ENCODE peak calls at places on chromosomes 2 and 18, in seven cellular contexts. A is astrocyte of the spinal cord, W is heart right ventricle, Z is epithelial cell of esophagus, G is hepatocyte, X is cardiac muscle cell, L is LNCaP clone FGC. V is an unnamed sample.

GRCh38 chr2:100180503-100180902 is 38.1 kb upstream of the AFF3 start:
- DNase-seq in A (no peak), W (no peak), Z (no peak), G (no peak), X (no peak), L (no peak), V (no peak)

GRCh38 chr2:126909366-126909765 is 10.7 kb downstream of the TEX51 start:
- DNase-seq in A (no peak), W (no peak), Z (no peak), G (no peak), X (no peak), L (no peak), V (no peak)

GRCh38 chr2:220219371-220219770 is 591.9 kb downstream of the SLC4A3 start:
- DNase-seq in A (no peak), W (no peak), Z (peak), G (no peak), X (no peak), L (no peak), V (no peak)

GRCh38 chr2:231570903-231571302 is 21.8 kb upstream of the TEX44 start:
- DNase-seq in A (no peak), W (no peak), Z (no peak), G (no peak), X (no peak), L (no peak), V (no peak)

GRCh38 chr2:130150181-130151144 is 5.6 kb upstream of the CCDC74B start:
- DNase-seq in A (no peak), W (no peak), Z (no peak), G (no peak), X (no peak), L (no peak), V (no peak)

GRCh38 chr2:118121101-118121500 is 32.8 kb downstream of the INSIG2 start:
- DNase-seq in A (no peak), W (no peak), Z (no peak), G (no peak), X (no peak), L (no peak), V (no peak)

GRCh38 chr2:143429932-143430331 is 300.7 kb downstream of the ARHGAP15 start:
- DNase-seq in A (peak), W (no peak), Z (peak), G (no peak), X (no peak), L (peak), V (no peak)

GRCh38 chr18:9643549-9643948 is 29.2 kb upstream of the PPP4R1 start:
- DNase-seq in A (peak), W (no peak), Z (peak), G (peak), X (peak), L (peak), V (peak)

GRCh38 chr2:154452906-154453493 is 245.5 kb upstream of the KCNJ3 start:
- DNase-seq in A (peak), W (no peak), Z (peak), G (peak), X (no peak), L (peak), V (no peak)

GRCh38 chr2:102589444-102589843 is 29.9 kb upstream of the SLC9A2 start:
- DNase-seq in A (no peak), W (no peak), Z (no peak), G (no peak), X (no peak), L (no peak), V (no peak)

GRCh38 chr2:102591646-102592045 is 27.7 kb upstream of the SLC9A2 start:
- DNase-seq in A (no peak), W (no peak), Z (no peak), G (peak), X (no peak), L (no peak), V (no peak)

GRCh38 chr2:102593516-102593915 is 25.8 kb upstream of the SLC9A2 start:
- DNase-seq in A (no peak), W (no peak), Z (no peak), G (no peak), X (no peak), L (no peak), V (no peak)

GRCh38 chr2:102588213-102588939 is 31.0 kb upstream of the SLC9A2 start:
- DNase-seq in A (no peak), W (no peak), Z (peak), G (no peak), X (no peak), L (no peak), V (no peak)

GRCh38 chr2:102592601-102593000 is 26.8 kb upstream of the SLC9A2 start:
- DNase-seq in A (no peak), W (no peak), Z (peak), G (peak), X (no peak), L (no peak), V (no peak)
- TF ChIP-seq CTCF in A (peak), W (peak), Z (peak), G (peak), X (peak), L (peak), V (peak)

GRCh38 chr18:22427797-22428549 is 10.3 kb upstream of the CTAGE1 start:
- DNase-seq in A (no peak), W (no peak), Z (no peak), G (no peak), X (no peak), L (no peak), V (no peak)
- H3K4me3 ChIP-seq in A (no peak), W (no peak), Z (no peak), G (no peak), X (no peak), L (no peak), V (no peak)

GRCh38 chr2:150125708-150126107 is 361.8 kb downstream of the RND3 start:
- DNase-seq in A (peak), W (no peak), Z (peak), G (peak), X (no peak), L (no peak), V (peak)
- TF ChIP-seq CTCF in A (peak), W (no peak), Z (no peak), G (peak), X (peak), L (no peak), V (peak)

DNA sequence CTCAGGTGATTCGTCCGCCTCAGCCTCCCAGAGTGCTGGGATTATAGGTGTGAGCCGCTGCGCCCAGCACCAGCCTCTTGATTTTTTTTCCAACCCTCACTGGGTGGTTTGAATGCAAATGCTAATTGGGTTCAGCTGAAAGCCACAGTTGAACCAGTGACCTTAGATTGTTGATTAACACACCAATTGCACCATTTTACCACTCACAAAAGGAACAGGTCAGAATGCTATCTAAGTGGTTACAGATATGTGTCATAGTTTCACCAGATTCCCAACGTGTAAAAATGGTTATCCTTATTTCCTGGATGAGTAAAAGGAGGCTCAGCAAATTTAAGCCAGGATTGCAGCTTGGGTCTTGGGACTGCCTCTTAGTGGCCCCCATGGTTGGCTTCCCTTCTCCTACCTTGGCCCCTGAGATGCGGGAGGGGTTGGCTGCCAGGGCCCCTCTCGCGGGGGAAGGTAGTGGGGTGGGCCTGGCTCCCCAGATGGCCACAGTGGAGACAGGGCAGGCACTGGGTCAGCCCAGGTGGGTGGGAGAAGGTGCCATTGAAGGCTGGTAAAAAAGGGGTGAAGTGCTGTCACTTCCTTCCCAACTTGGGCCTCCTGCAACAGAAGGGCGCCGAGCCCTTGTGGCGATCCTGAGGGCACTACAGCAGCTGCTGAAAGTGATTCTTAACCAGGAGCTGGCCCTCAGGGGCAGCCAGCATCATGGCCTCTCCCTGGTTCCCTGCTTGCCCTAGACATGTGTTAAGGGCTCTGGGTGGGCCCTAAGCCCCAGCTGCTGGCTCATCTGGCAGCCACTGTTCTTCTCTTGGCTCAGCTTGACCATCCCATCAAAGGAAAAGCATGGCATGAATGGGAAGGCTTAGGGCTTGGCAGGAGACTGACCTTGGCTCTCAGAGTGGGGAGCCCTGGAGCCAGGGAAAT is 165.0 kb upstream of the HAAO start:
- DNase-seq in A (no peak), W (no peak), Z (peak), G (peak), X (no peak), L (no peak), V (no peak)
- H3K4me3 ChIP-seq in A (no peak), W (no peak), Z (no peak), G (no peak), X (no peak), L (no peak), V (no peak)